ENCODE peak calls at places on chromosomes 1 and 21, in nine cellular contexts. W, K, E, L, H, S, O, G and B are unnamed samples.

GRCh38 chr1:232725303-232726047 is 79.7 kb upstream of the MAP10 start:
- DNase-seq in W (no peak), K (no peak), E (no peak), L (no peak), H (no peak), S (no peak), O (no peak), G (no peak), B (no peak)

GRCh38 chr1:70504176-70504820 is 93.2 kb downstream of the CTH start:
- DNase-seq in W (no peak), K (peak), E (peak), L (no peak), H (no peak), S (no peak), O (peak), G (no peak), B (no peak)

GRCh38 chr1:228144213-228145049 is 4.4 kb downstream of the GUK1 start:
- DNase-seq in W (no peak), K (no peak), E (no peak), L (no peak), H (no peak), S (peak), O (no peak), G (no peak), B (no peak)

GRCh38 chr1:9852410-9853301 is 28.9 kb upstream of the CLSTN1 start:
- DNase-seq in W (no peak), K (no peak), E (no peak), L (no peak), H (no peak), S (peak), O (peak), G (peak), B (peak)

GRCh38 chr1:10510520-10511493 is 36.1 kb downstream of the PEX14 start:
- DNase-seq in W (peak), K (no peak), E (peak), L (no peak), H (no peak), S (no peak), O (peak), G (peak), B (peak)

GRCh38 chr1:7471836-7472235 is 299.3 kb upstream of the VAMP3 start:
- DNase-seq in W (no peak), K (peak), E (no peak), L (no peak), H (no peak), S (no peak), O (peak), G (peak), B (peak)

GRCh38 chr1:31760901-31761470 is 3.2 kb downstream of the ADGRB2 start:
- DNase-seq in W (peak), K (peak), E (peak), L (no peak), H (peak), S (no peak), O (peak), G (peak), B (no peak)

GRCh38 chr1:184387069-184387870 is 441 bp downstream of the C1orf21 start:
- DNase-seq in W (peak), K (peak), E (peak), L (peak), H (peak), S (no peak), O (no peak), G (peak), B (no peak)

GRCh38 chr1:231172411-231172810 is 10.6 kb downstream of the TRIM67 start:
- DNase-seq in W (no peak), K (no peak), E (no peak), L (no peak), H (no peak), S (no peak), O (no peak), G (no peak), B (no peak)

GRCh38 chr1:7255303-7256058 is 470.2 kb downstream of the CAMTA1 start:
- DNase-seq in W (no peak), K (no peak), E (no peak), L (no peak), H (no peak), S (no peak), O (peak), G (peak), B (peak)

GRCh38 chr21:16708431-16708830 is 804.4 kb upstream of the CXADR start:
- DNase-seq in W (no peak), K (no peak), E (no peak), L (no peak), H (no peak), S (no peak), O (peak), G (peak), B (peak)

GRCh38 chr1:182617734-182618288 is 13.6 kb upstream of the RGS16 start:
- DNase-seq in W (peak), K (no peak), E (no peak), L (no peak), H (no peak), S (no peak), O (no peak), G (peak), B (no peak)

GRCh38 chr1:221525749-221526148 is 216.1 kb downstream of the DUSP10 start:
- DNase-seq in W (no peak), K (no peak), E (no peak), L (no peak), H (no peak), S (no peak), O (no peak), G (no peak), B (no peak)